ENCODE peak calls at places on chromosomes 13 and 19, in ten cellular contexts. M is NAMALWA; O is T1000; E is fibroblast of lung; L is HS-5; D is NCI-H748 treated with DMSO at 0.1 percent for 48 hours; S is posterior vena cava; R is MV-4-11; P is AML-193; W is activated naive CD8-positive, alpha-beta T cell treated with anti-CD3 and anti-CD28 coated beads, Interleukin-2, amount 50 U/mL, for 16 hours. Y is an unnamed sample.

GRCh38 chr19:47723573-47723923 is 10.3 kb downstream of the EHD2 start:
- DNase-seq in M (peak), O (no peak), E (peak), L (no peak), D (no peak), S (peak), R (peak), P (peak), W (no peak), Y (peak)

GRCh38 chr19:45457776-45458175 is 10.0 kb upstream of the FOSB start:
- DNase-seq in M (no peak), O (no peak), E (no peak), L (no peak), D (no peak), S (no peak), R (no peak), P (no peak), W (no peak), Y (no peak)

GRCh38 chr19:54435551-54436016 is 13.4 kb upstream of the LENG8 start:
- DNase-seq in M (no peak), O (no peak), E (no peak), L (no peak), D (no peak), S (no peak), R (no peak), P (no peak), W (no peak), Y (no peak)

GRCh38 chr19:42246143-42246868 is 3.9 kb upstream of the GSK3A start:
- DNase-seq in M (no peak), O (peak), E (peak), L (no peak), D (no peak), S (peak), R (no peak), P (no peak), W (no peak), Y (peak)

GRCh38 chr19:48444933-48445194 is 919 bp upstream of the GRWD1 start:
- DNase-seq in M (no peak), O (no peak), E (no peak), L (no peak), D (no peak), S (no peak), R (no peak), P (no peak), W (no peak), Y (no peak)

GRCh38 chr19:18776288-18776594 is 14.9 kb downstream of the COMP start:
- DNase-seq in M (no peak), O (peak), E (peak), L (peak), D (no peak), S (no peak), R (no peak), P (no peak), W (no peak), Y (no peak)

GRCh38 chr13:31014461-31014860 is 82.0 kb downstream of the TEX26 start:
- DNase-seq in M (no peak), O (no peak), E (no peak), L (no peak), D (no peak), S (no peak), R (peak), P (peak), W (no peak), Y (peak)

GRCh38 chr19:10836478-10837325 is 690 bp upstream of the TMED1 start:
- DNase-seq in M (no peak), O (peak), E (peak), L (peak), D (peak), S (peak), R (peak), P (peak), W (peak), Y (peak)

GRCh38 chr13:79393564-79394249 is 12.3 kb downstream of the RBM26 start:
- DNase-seq in M (peak), O (no peak), E (no peak), L (no peak), D (peak), S (no peak), R (peak), P (no peak), W (no peak), Y (peak)

GRCh38 chr13:47829684-47830083 is 171.4 kb downstream of the SUCLA2 start:
- DNase-seq in M (no peak), O (no peak), E (peak), L (no peak), D (no peak), S (no peak), R (no peak), P (no peak), W (no peak), Y (no peak)

GRCh38 chr19:55261671-55262126 is 2.9 kb upstream of the PPP6R1 start:
- DNase-seq in M (peak), O (no peak), E (no peak), L (no peak), D (peak), S (peak), R (no peak), P (no peak), W (no peak), Y (no peak)

GRCh38 chr19:46977548-46977947 is 42.1 kb upstream of the NPAS1 start:
- DNase-seq in M (no peak), O (no peak), E (no peak), L (no peak), D (no peak), S (no peak), R (no peak), P (no peak), W (no peak), Y (no peak)

GRCh38 chr19:3538965-3539742 is at the start of gene TEKTIP1:
- DNase-seq in M (no peak), O (peak), E (no peak), L (no peak), D (no peak), S (no peak), R (peak), P (no peak), W (no peak), Y (no peak)

GRCh38 chr13:35472308-35473008 is 4.0 kb downstream of the MAB21L1 start:
- DNase-seq in M (no peak), O (no peak), E (no peak), L (no peak), D (no peak), S (peak), R (no peak), P (no peak), W (no peak), Y (peak)

GRCh38 chr19:10155834-10156233 is 36.1 kb upstream of the EIF3G start:
- DNase-seq in M (no peak), O (no peak), E (peak), L (no peak), D (no peak), S (no peak), R (peak), P (no peak), W (no peak), Y (no peak)

GRCh38 chr13:106373989-106374572 is 161.4 kb downstream of the EFNB2 start:
- DNase-seq in M (no peak), O (no peak), E (peak), L (no peak), D (no peak), S (no peak), R (peak), P (no peak), W (no peak), Y (peak)

GRCh38 chr19:41994521-41994971 is 516 bp upstream of the ATP1A3 start:
- DNase-seq in M (peak), O (no peak), E (no peak), L (no peak), D (no peak), S (no peak), R (no peak), P (no peak), W (no peak), Y (no peak)